ENCODE peak calls at places on chromosomes 2 and 18, in ten cellular contexts. One of them, this sample, is unnamed.
A peak's percentile ranks its signal among the peaks of the same experiment; 100 is the strongest.

GRCh38 chr2:8885449-8886196 is 48.2 kb upstream of the KIDINS220 start:
- DNase-seq in HS-5: no peak
- DNase-seq in naive thymus-derived CD8-positive, alpha-beta T cell: no peak
- DNase-seq in HFFc6: no peak
- DNase-seq in GM12865: no peak
- DNase-seq in stimulated activated CD4-positive, alpha-beta T cell treated with anti-CD3 and anti-CD28 coated beads, Interleukin-1b, Interleukin-23, amount 100 ng/mL, for 24 hours: no peak
- DNase-seq in AG08395: no peak
- DNase-seq in activated gamma-delta T cell: no peak
- DNase-seq in caudate nucleus: no peak
- DNase-seq in naive thymus-derived CD4-positive, alpha-beta T cell: no peak
- DNase-seq in this sample: no peak

GRCh38 chr2:207403141-207403540 is 126.6 kb upstream of the CREB1 start:
- DNase-seq in GM12865: no peak
- DNase-seq in stimulated activated CD4-positive, alpha-beta T cell treated with anti-CD3 and anti-CD28 coated beads, Interleukin-1b, Interleukin-23, amount 100 ng/mL, for 24 hours: no peak
- DNase-seq in HFFc6: no peak
- DNase-seq in activated gamma-delta T cell: no peak
- DNase-seq in naive thymus-derived CD4-positive, alpha-beta T cell: no peak
- DNase-seq in caudate nucleus: no peak
- DNase-seq in AG08395: no peak
- DNase-seq in HS-5: no peak
- DNase-seq in naive thymus-derived CD8-positive, alpha-beta T cell: no peak
- DNase-seq in this sample: no peak

GRCh38 chr2:205957452-205958154 is 128.4 kb downstream of the INO80D start:
- DNase-seq in stimulated activated CD4-positive, alpha-beta T cell treated with anti-CD3 and anti-CD28 coated beads, Interleukin-1b, Interleukin-23, amount 100 ng/mL, for 24 hours: no peak
- DNase-seq in naive thymus-derived CD8-positive, alpha-beta T cell: no peak
- DNase-seq in GM12865: no peak
- DNase-seq in AG08395: no peak
- DNase-seq in HS-5: no peak
- DNase-seq in HFFc6: no peak
- DNase-seq in activated gamma-delta T cell: no peak
- DNase-seq in caudate nucleus: no peak
- DNase-seq in naive thymus-derived CD4-positive, alpha-beta T cell: no peak
- DNase-seq in this sample: no peak

GRCh38 chr2:204680576-204680975 is 135.3 kb downstream of the PARD3B start:
- DNase-seq in activated gamma-delta T cell: no peak
- DNase-seq in caudate nucleus: no peak
- DNase-seq in naive thymus-derived CD8-positive, alpha-beta T cell: no peak
- DNase-seq in naive thymus-derived CD4-positive, alpha-beta T cell: no peak
- DNase-seq in GM12865: no peak
- DNase-seq in AG08395: no peak
- DNase-seq in HFFc6: no peak
- DNase-seq in stimulated activated CD4-positive, alpha-beta T cell treated with anti-CD3 and anti-CD28 coated beads, Interleukin-1b, Interleukin-23, amount 100 ng/mL, for 24 hours: no peak
- DNase-seq in HS-5: no peak
- DNase-seq in this sample: no peak

GRCh38 chr2:143279672-143280071 is 150.5 kb downstream of the ARHGAP15 start:
- DNase-seq in stimulated activated CD4-positive, alpha-beta T cell treated with anti-CD3 and anti-CD28 coated beads, Interleukin-1b, Interleukin-23, amount 100 ng/mL, for 24 hours: no peak
- DNase-seq in AG08395: no peak
- DNase-seq in HS-5: no peak
- DNase-seq in naive thymus-derived CD8-positive, alpha-beta T cell: no peak
- DNase-seq in activated gamma-delta T cell: no peak
- DNase-seq in HFFc6: no peak
- DNase-seq in naive thymus-derived CD4-positive, alpha-beta T cell: no peak
- DNase-seq in caudate nucleus: no peak
- DNase-seq in GM12865: no peak
- DNase-seq in this sample: no peak

GRCh38 chr18:9876867-9877654 is 8.7 kb upstream of the TXNDC2 start:
- DNase-seq in HFFc6: peak; percentile 96
- DNase-seq in GM12865: peak; percentile 26
- DNase-seq in AG08395: peak; percentile 66
- DNase-seq in activated gamma-delta T cell: no peak
- DNase-seq in naive thymus-derived CD4-positive, alpha-beta T cell: no peak
- DNase-seq in caudate nucleus: no peak
- DNase-seq in naive thymus-derived CD8-positive, alpha-beta T cell: no peak
- DNase-seq in HS-5: peak; percentile 77
- DNase-seq in stimulated activated CD4-positive, alpha-beta T cell treated with anti-CD3 and anti-CD28 coated beads, Interleukin-1b, Interleukin-23, amount 100 ng/mL, for 24 hours: no peak
- DNase-seq in this sample: peak; percentile 28

GRCh38 chr2:209505410-209505809 is 81.6 kb downstream of the MAP2 start:
- DNase-seq in AG08395: peak; percentile 3
- DNase-seq in GM12865: no peak
- DNase-seq in naive thymus-derived CD8-positive, alpha-beta T cell: no peak
- DNase-seq in naive thymus-derived CD4-positive, alpha-beta T cell: no peak
- DNase-seq in HFFc6: no peak
- DNase-seq in stimulated activated CD4-positive, alpha-beta T cell treated with anti-CD3 and anti-CD28 coated beads, Interleukin-1b, Interleukin-23, amount 100 ng/mL, for 24 hours: no peak
- DNase-seq in caudate nucleus: no peak
- DNase-seq in HS-5: no peak
- DNase-seq in activated gamma-delta T cell: no peak
- DNase-seq in this sample: no peak

GRCh38 chr2:98637401-98638144 is 29.2 kb downstream of the UNC50 start:
- DNase-seq in naive thymus-derived CD8-positive, alpha-beta T cell: no peak
- DNase-seq in caudate nucleus: no peak
- DNase-seq in HFFc6: no peak
- DNase-seq in naive thymus-derived CD4-positive, alpha-beta T cell: peak; percentile 73
- DNase-seq in activated gamma-delta T cell: no peak
- DNase-seq in stimulated activated CD4-positive, alpha-beta T cell treated with anti-CD3 and anti-CD28 coated beads, Interleukin-1b, Interleukin-23, amount 100 ng/mL, for 24 hours: peak; percentile 14
- DNase-seq in AG08395: no peak
- DNase-seq in HS-5: no peak
- DNase-seq in GM12865: peak; percentile 86
- DNase-seq in this sample: no peak

GRCh38 chr18:2402084-2402483 is 169.2 kb downstream of the METTL4 start:
- DNase-seq in HS-5: no peak
- DNase-seq in HFFc6: peak; percentile 71
- DNase-seq in naive thymus-derived CD4-positive, alpha-beta T cell: no peak
- DNase-seq in stimulated activated CD4-positive, alpha-beta T cell treated with anti-CD3 and anti-CD28 coated beads, Interleukin-1b, Interleukin-23, amount 100 ng/mL, for 24 hours: no peak
- DNase-seq in activated gamma-delta T cell: no peak
- DNase-seq in caudate nucleus: no peak
- DNase-seq in GM12865: no peak
- DNase-seq in AG08395: no peak
- DNase-seq in naive thymus-derived CD8-positive, alpha-beta T cell: no peak
- DNase-seq in this sample: no peak

GRCh38 chr2:177284531-177284930 is 20.0 kb upstream of the NFE2L2 start:
- DNase-seq in HFFc6: no peak
- DNase-seq in naive thymus-derived CD8-positive, alpha-beta T cell: no peak
- DNase-seq in HS-5: no peak
- DNase-seq in AG08395: no peak
- DNase-seq in stimulated activated CD4-positive, alpha-beta T cell treated with anti-CD3 and anti-CD28 coated beads, Interleukin-1b, Interleukin-23, amount 100 ng/mL, for 24 hours: no peak
- DNase-seq in naive thymus-derived CD4-positive, alpha-beta T cell: no peak
- DNase-seq in activated gamma-delta T cell: no peak
- DNase-seq in GM12865: no peak
- DNase-seq in caudate nucleus: no peak
- DNase-seq in this sample: no peak

GRCh38 chr2:84870306-84870705 is 10.6 kb downstream of the TRABD2A start:
- DNase-seq in GM12865: peak; percentile 61
- DNase-seq in naive thymus-derived CD4-positive, alpha-beta T cell: no peak
- DNase-seq in HS-5: no peak
- DNase-seq in naive thymus-derived CD8-positive, alpha-beta T cell: no peak
- DNase-seq in caudate nucleus: no peak
- DNase-seq in AG08395: no peak
- DNase-seq in stimulated activated CD4-positive, alpha-beta T cell treated with anti-CD3 and anti-CD28 coated beads, Interleukin-1b, Interleukin-23, amount 100 ng/mL, for 24 hours: no peak
- DNase-seq in HFFc6: no peak
- DNase-seq in activated gamma-delta T cell: no peak
- DNase-seq in this sample: no peak

GRCh38 chr18:29749699-29750098 is 1292.8 kb downstream of the DSC3 start:
- DNase-seq in HS-5: no peak
- DNase-seq in HFFc6: peak; percentile 76
- DNase-seq in GM12865: no peak
- DNase-seq in stimulated activated CD4-positive, alpha-beta T cell treated with anti-CD3 and anti-CD28 coated beads, Interleukin-1b, Interleukin-23, amount 100 ng/mL, for 24 hours: no peak
- DNase-seq in naive thymus-derived CD8-positive, alpha-beta T cell: no peak
- DNase-seq in AG08395: no peak
- DNase-seq in caudate nucleus: no peak
- DNase-seq in naive thymus-derived CD4-positive, alpha-beta T cell: no peak
- DNase-seq in activated gamma-delta T cell: no peak
- DNase-seq in this sample: no peak

GRCh38 chr2:179443175-179443574 is 178.5 kb upstream of the SESTD1 start:
- DNase-seq in naive thymus-derived CD4-positive, alpha-beta T cell: no peak
- DNase-seq in AG08395: no peak
- DNase-seq in activated gamma-delta T cell: no peak
- DNase-seq in HFFc6: no peak
- DNase-seq in caudate nucleus: no peak
- DNase-seq in naive thymus-derived CD8-positive, alpha-beta T cell: no peak
- DNase-seq in HS-5: no peak
- DNase-seq in GM12865: no peak
- DNase-seq in stimulated activated CD4-positive, alpha-beta T cell treated with anti-CD3 and anti-CD28 coated beads, Interleukin-1b, Interleukin-23, amount 100 ng/mL, for 24 hours: no peak
- DNase-seq in this sample: no peak

GRCh38 chr2:233417282-233417681 is 63.0 kb downstream of the DGKD start:
- DNase-seq in GM12865: no peak
- DNase-seq in naive thymus-derived CD4-positive, alpha-beta T cell: no peak
- DNase-seq in caudate nucleus: no peak
- DNase-seq in HS-5: no peak
- DNase-seq in naive thymus-derived CD8-positive, alpha-beta T cell: no peak
- DNase-seq in AG08395: no peak
- DNase-seq in stimulated activated CD4-positive, alpha-beta T cell treated with anti-CD3 and anti-CD28 coated beads, Interleukin-1b, Interleukin-23, amount 100 ng/mL, for 24 hours: no peak
- DNase-seq in activated gamma-delta T cell: no peak
- DNase-seq in HFFc6: no peak
- DNase-seq in this sample: no peak

GRCh38 chr2:68031546-68032160 is 31.2 kb downstream of the C1D start:
- DNase-seq in stimulated activated CD4-positive, alpha-beta T cell treated with anti-CD3 and anti-CD28 coated beads, Interleukin-1b, Interleukin-23, amount 100 ng/mL, for 24 hours: no peak
- DNase-seq in HFFc6: peak; percentile 68
- DNase-seq in caudate nucleus: no peak
- DNase-seq in activated gamma-delta T cell: no peak
- DNase-seq in AG08395: peak; percentile 56
- DNase-seq in HS-5: peak; percentile 49
- DNase-seq in GM12865: peak; percentile 56
- DNase-seq in naive thymus-derived CD4-positive, alpha-beta T cell: no peak
- DNase-seq in naive thymus-derived CD8-positive, alpha-beta T cell: no peak
- DNase-seq in this sample: peak; percentile 59

GRCh38 chr2:173427887-173428683 is 73.4 kb downstream of the CDCA7 start:
- DNase-seq in HFFc6: no peak
- DNase-seq in naive thymus-derived CD4-positive, alpha-beta T cell: no peak
- DNase-seq in HS-5: no peak
- DNase-seq in caudate nucleus: no peak
- DNase-seq in naive thymus-derived CD8-positive, alpha-beta T cell: no peak
- DNase-seq in AG08395: peak; percentile 36
- DNase-seq in GM12865: no peak
- DNase-seq in activated gamma-delta T cell: no peak
- DNase-seq in stimulated activated CD4-positive, alpha-beta T cell treated with anti-CD3 and anti-CD28 coated beads, Interleukin-1b, Interleukin-23, amount 100 ng/mL, for 24 hours: no peak
- DNase-seq in this sample: no peak

GRCh38 chr2:188378551-188378950 is 86.9 kb downstream of the GULP1 start:
- DNase-seq in caudate nucleus: no peak
- DNase-seq in AG08395: no peak
- DNase-seq in naive thymus-derived CD4-positive, alpha-beta T cell: no peak
- DNase-seq in HS-5: no peak
- DNase-seq in naive thymus-derived CD8-positive, alpha-beta T cell: no peak
- DNase-seq in HFFc6: no peak
- DNase-seq in GM12865: no peak
- DNase-seq in stimulated activated CD4-positive, alpha-beta T cell treated with anti-CD3 and anti-CD28 coated beads, Interleukin-1b, Interleukin-23, amount 100 ng/mL, for 24 hours: no peak
- DNase-seq in activated gamma-delta T cell: no peak
- DNase-seq in this sample: no peak

GRCh38 chr2:160353166-160353565 is 140.4 kb downstream of the RBMS1 start:
- DNase-seq in naive thymus-derived CD4-positive, alpha-beta T cell: no peak
- DNase-seq in AG08395: no peak
- DNase-seq in naive thymus-derived CD8-positive, alpha-beta T cell: no peak
- DNase-seq in caudate nucleus: no peak
- DNase-seq in GM12865: peak; percentile 14
- DNase-seq in HS-5: no peak
- DNase-seq in activated gamma-delta T cell: no peak
- DNase-seq in HFFc6: no peak
- DNase-seq in stimulated activated CD4-positive, alpha-beta T cell treated with anti-CD3 and anti-CD28 coated beads, Interleukin-1b, Interleukin-23, amount 100 ng/mL, for 24 hours: no peak
- DNase-seq in this sample: no peak

GRCh38 chr2:66561645-66562336 is 126.9 kb downstream of the MEIS1 start:
- DNase-seq in HFFc6: no peak
- DNase-seq in stimulated activated CD4-positive, alpha-beta T cell treated with anti-CD3 and anti-CD28 coated beads, Interleukin-1b, Interleukin-23, amount 100 ng/mL, for 24 hours: no peak
- DNase-seq in HS-5: no peak
- DNase-seq in AG08395: no peak
- DNase-seq in naive thymus-derived CD8-positive, alpha-beta T cell: no peak
- DNase-seq in naive thymus-derived CD4-positive, alpha-beta T cell: no peak
- DNase-seq in activated gamma-delta T cell: no peak
- DNase-seq in GM12865: no peak
- DNase-seq in caudate nucleus: no peak
- DNase-seq in this sample: no peak

GRCh38 chr2:109439897-109440506 is 173.8 kb downstream of the SEPTIN10 start:
- DNase-seq in caudate nucleus: no peak
- DNase-seq in stimulated activated CD4-positive, alpha-beta T cell treated with anti-CD3 and anti-CD28 coated beads, Interleukin-1b, Interleukin-23, amount 100 ng/mL, for 24 hours: no peak
- DNase-seq in GM12865: no peak
- DNase-seq in activated gamma-delta T cell: no peak
- DNase-seq in naive thymus-derived CD8-positive, alpha-beta T cell: no peak
- DNase-seq in HS-5: no peak
- DNase-seq in naive thymus-derived CD4-positive, alpha-beta T cell: no peak
- DNase-seq in HFFc6: no peak
- DNase-seq in AG08395: no peak
- DNase-seq in this sample: no peak

GRCh38 chr2:134079373-134079772 is 174.5 kb upstream of the MGAT5 start:
- DNase-seq in naive thymus-derived CD4-positive, alpha-beta T cell: no peak
- DNase-seq in stimulated activated CD4-positive, alpha-beta T cell treated with anti-CD3 and anti-CD28 coated beads, Interleukin-1b, Interleukin-23, amount 100 ng/mL, for 24 hours: no peak
- DNase-seq in GM12865: peak; percentile 37
- DNase-seq in activated gamma-delta T cell: no peak
- DNase-seq in HS-5: no peak
- DNase-seq in naive thymus-derived CD8-positive, alpha-beta T cell: no peak
- DNase-seq in HFFc6: no peak
- DNase-seq in AG08395: no peak
- DNase-seq in caudate nucleus: no peak
- DNase-seq in this sample: no peak

GRCh38 chr18:48728204-48728833 is 189.5 kb downstream of the CTIF start:
- DNase-seq in HFFc6: peak; percentile 97
- DNase-seq in naive thymus-derived CD4-positive, alpha-beta T cell: no peak
- DNase-seq in naive thymus-derived CD8-positive, alpha-beta T cell: no peak
- DNase-seq in caudate nucleus: no peak
- DNase-seq in activated gamma-delta T cell: no peak
- DNase-seq in AG08395: peak; percentile 95
- DNase-seq in HS-5: peak; percentile 56
- DNase-seq in stimulated activated CD4-positive, alpha-beta T cell treated with anti-CD3 and anti-CD28 coated beads, Interleukin-1b, Interleukin-23, amount 100 ng/mL, for 24 hours: no peak
- DNase-seq in GM12865: no peak
- DNase-seq in this sample: peak; percentile 96

GRCh38 chr18:11114653-11115052 is 34.7 kb downstream of the PIEZO2 start:
- DNase-seq in stimulated activated CD4-positive, alpha-beta T cell treated with anti-CD3 and anti-CD28 coated beads, Interleukin-1b, Interleukin-23, amount 100 ng/mL, for 24 hours: no peak
- DNase-seq in naive thymus-derived CD4-positive, alpha-beta T cell: no peak
- DNase-seq in HS-5: no peak
- DNase-seq in activated gamma-delta T cell: no peak
- DNase-seq in AG08395: no peak
- DNase-seq in caudate nucleus: no peak
- DNase-seq in GM12865: no peak
- DNase-seq in naive thymus-derived CD8-positive, alpha-beta T cell: no peak
- DNase-seq in HFFc6: peak; percentile 24
- DNase-seq in this sample: no peak

GRCh38 chr18:59123588-59124369 is 15.9 kb upstream of the SEC11C start:
- DNase-seq in activated gamma-delta T cell: no peak
- DNase-seq in HFFc6: peak; percentile 81
- DNase-seq in AG08395: peak; percentile 90
- DNase-seq in stimulated activated CD4-positive, alpha-beta T cell treated with anti-CD3 and anti-CD28 coated beads, Interleukin-1b, Interleukin-23, amount 100 ng/mL, for 24 hours: no peak
- DNase-seq in caudate nucleus: no peak
- DNase-seq in HS-5: peak; percentile 85
- DNase-seq in naive thymus-derived CD8-positive, alpha-beta T cell: no peak
- DNase-seq in naive thymus-derived CD4-positive, alpha-beta T cell: no peak
- DNase-seq in GM12865: peak; percentile 30
- DNase-seq in this sample: no peak

GRCh38 chr2:26177122-26177521 is 4.2 kb downstream of the GAREM2 start:
- DNase-seq in caudate nucleus: no peak
- DNase-seq in HS-5: no peak
- DNase-seq in activated gamma-delta T cell: no peak
- DNase-seq in HFFc6: no peak
- DNase-seq in GM12865: no peak
- DNase-seq in AG08395: no peak
- DNase-seq in stimulated activated CD4-positive, alpha-beta T cell treated with anti-CD3 and anti-CD28 coated beads, Interleukin-1b, Interleukin-23, amount 100 ng/mL, for 24 hours: no peak
- DNase-seq in naive thymus-derived CD8-positive, alpha-beta T cell: no peak
- DNase-seq in naive thymus-derived CD4-positive, alpha-beta T cell: no peak
- DNase-seq in this sample: no peak

This sample was measured in foreskin melanocyte.